ENCODE peak calls at places on chromosome 10, in seven cellular contexts. D is SJSA1; Z is anterior cingulate cortex; M is NCI-H2107; V is PC-3; H is fibroblast of gingiva; A is stimulated activated CD8-positive, alpha-beta memory T cell treated with anti-CD3 and anti-CD28 coated beads, Interleukin-15, amount 100 ng/mL, for 24 hours. Y is an unnamed sample.

GRCh38 chr10:90213346-90213745 is 512.0 kb downstream of the KIF20B start:
- DNase-seq in M (no peak), D (no peak), Z (no peak), A (no peak), V (no peak), H (no peak), Y (no peak)

GRCh38 chr10:88952647-88953111 is at the start of gene ACTA2:
- DNase-seq in A (no peak), H (peak), M (no peak), D (peak), Z (no peak), V (no peak), Y (no peak)

GRCh38 chr10:24973163-24973562 is 20.8 kb upstream of the PRTFDC1 start:
- DNase-seq in Z (no peak), A (no peak), H (no peak), V (no peak), D (no peak), M (no peak), Y (no peak)

GRCh38 chr10:788796-789748 is 99.6 kb upstream of the DIP2C start:
- DNase-seq in A (no peak), D (peak), M (peak), V (peak), H (peak), Z (peak), Y (peak)

GRCh38 chr10:116108106-116108505 is 164.9 kb downstream of the GFRA1 start:
- DNase-seq in V (no peak), D (no peak), M (no peak), A (no peak), H (no peak), Z (no peak), Y (no peak)

GRCh38 chr10:7407368-7408002 is 3.3 kb downstream of the SFMBT2 start:
- DNase-seq in H (no peak), M (no peak), V (no peak), A (no peak), D (no peak), Z (no peak), Y (no peak)

GRCh38 chr10:71975087-71975890 is 11.1 kb downstream of the CHST3 start:
- DNase-seq in Z (peak), V (peak), H (peak), A (no peak), M (no peak), D (no peak), Y (no peak)

GRCh38 chr10:60236869-60237524 is 152.7 kb downstream of the ANK3 start:
- DNase-seq in H (peak), M (no peak), Z (peak), V (no peak), D (no peak), A (no peak), Y (peak)

GRCh38 chr10:34310234-34310633 is 504.9 kb downstream of the PARD3 start:
- DNase-seq in V (no peak), H (no peak), D (no peak), A (no peak), Z (no peak), M (no peak), Y (no peak)

GRCh38 chr10:100697070-100697469 is 48.3 kb upstream of the PAX2 start:
- DNase-seq in D (peak), V (peak), A (no peak), H (peak), Z (no peak), M (no peak), Y (peak)

GRCh38 chr10:35050556-35050955 is 39.6 kb downstream of the CUL2 start:
- DNase-seq in H (no peak), M (no peak), V (no peak), D (no peak), Z (no peak), A (no peak), Y (no peak)

GRCh38 chr10:84375011-84375410 is 46.6 kb downstream of the CCSER2 start:
- DNase-seq in A (no peak), M (peak), D (no peak), V (peak), H (peak), Z (no peak), Y (peak)

GRCh38 chr10:80268266-80268665 is 21.2 kb downstream of the MAT1A start:
- DNase-seq in H (no peak), D (no peak), A (no peak), V (no peak), M (no peak), Z (no peak), Y (no peak)

GRCh38 chr10:35940067-35940989 is 298.2 kb upstream of the FZD8 start:
- DNase-seq in V (no peak), A (no peak), D (no peak), M (peak), H (peak), Z (no peak), Y (no peak)

GRCh38 chr10:132140167-132140925 is 46.4 kb upstream of the DPYSL4 start:
- DNase-seq in D (no peak), H (no peak), Z (no peak), M (no peak), V (no peak), A (no peak), Y (no peak)

GRCh38 chr10:77351386-77351785 is 286.2 kb downstream of the KCNMA1 start:
- DNase-seq in H (peak), Z (no peak), V (peak), D (peak), A (no peak), M (no peak), Y (no peak)

GRCh38 chr10:121130382-121130781 is 279.2 kb downstream of the WDR11 start:
- DNase-seq in H (no peak), V (no peak), A (no peak), D (no peak), M (no peak), Z (no peak), Y (no peak)

GRCh38 chr10:100186813-100187212 is 984 bp upstream of the ERLIN1 start:
- DNase-seq in Z (no peak), H (no peak), M (no peak), D (peak), V (peak), A (no peak), Y (peak)

GRCh38 chr10:133235265-133235664 is 2.4 kb upstream of the VENTX start:
- DNase-seq in H (no peak), A (no peak), D (no peak), Z (no peak), M (no peak), V (no peak), Y (no peak)

GRCh38 chr10:1206101-1206500 is 149.9 kb downstream of the WDR37 start:
- DNase-seq in M (no peak), D (no peak), A (no peak), V (no peak), H (no peak), Z (no peak), Y (no peak)

GRCh38 chr10:35079763-35080162 is 10.4 kb downstream of the CUL2 start:
- DNase-seq in Z (no peak), A (no peak), V (peak), D (peak), H (peak), M (no peak), Y (peak)

GRCh38 chr10:129964611-129965417 is 740 bp upstream of the EBF3 start:
- DNase-seq in V (no peak), D (no peak), M (no peak), Z (no peak), H (no peak), A (no peak), Y (no peak)

GRCh38 chr10:99661370-99661749 is 2.1 kb downstream of the ENTPD7 start:
- DNase-seq in H (peak), Z (no peak), D (peak), V (peak), M (no peak), A (no peak), Y (peak)

GRCh38 chr10:101035916-101036702 is 5.1 kb downstream of the SFXN3 start:
- DNase-seq in H (no peak), A (no peak), Z (no peak), D (no peak), M (no peak), V (no peak), Y (no peak)

GRCh38 chr10:7486533-7486932 is 75.7 kb upstream of the SFMBT2 start:
- DNase-seq in H (no peak), V (no peak), Z (no peak), M (no peak), D (no peak), A (no peak), Y (no peak)

GRCh38 chr10:89032141-89032814 is 41.7 kb downstream of the FAS start:
- DNase-seq in V (peak), D (peak), M (no peak), A (peak), H (peak), Z (no peak), Y (peak)

GRCh38 chr10:47379901-47380300 is 4.2 kb downstream of the ZNF488 start:
- DNase-seq in M (no peak), H (no peak), D (no peak), A (no peak), Z (peak), V (no peak), Y (no peak)

GRCh38 chr10:79029478-79030390 is 39.0 kb upstream of the ZMIZ1 start:
- DNase-seq in H (no peak), D (no peak), V (no peak), A (no peak), M (no peak), Z (no peak), Y (no peak)

GRCh38 chr10:92405006-92405924 is 114.3 kb downstream of the MARCHF5 start:
- DNase-seq in V (no peak), A (no peak), Z (no peak), H (no peak), M (no peak), D (no peak), Y (no peak)

GRCh38 chr10:114874827-114875541 is 53.4 kb downstream of the FHIP2A start:
- DNase-seq in D (no peak), M (no peak), A (no peak), H (peak), V (no peak), Z (peak), Y (no peak)

GRCh38 chr10:100828744-100829102 is 83.3 kb downstream of the PAX2 start:
- DNase-seq in M (no peak), H (no peak), V (no peak), Z (no peak), A (no peak), D (no peak), Y (no peak)

GRCh38 chr10:14184841-14185500 is 145.8 kb downstream of the FRMD4A start:
- DNase-seq in D (no peak), A (no peak), H (no peak), Z (no peak), V (no peak), M (no peak), Y (peak)

GRCh38 chr10:62851449-62851848 is 35.3 kb upstream of the EGR2 start:
- DNase-seq in M (no peak), H (no peak), Z (no peak), A (no peak), D (no peak), V (peak), Y (peak)

GRCh38 chr10:94351089-94351488 is 11.7 kb downstream of the NOC3L start:
- DNase-seq in H (no peak), M (no peak), A (no peak), V (no peak), D (no peak), Z (no peak), Y (no peak)